ENCODE peak calls at places on chromosomes 16 and 17, in eight cellular contexts. One of them, this sample, is unnamed.
A peak's percentile ranks its signal among the peaks of the same experiment; 100 is the strongest.

GRCh38 chr16:12819126-12820117 is 15.7 kb upstream of the CPPED1 start:
- DNase-seq in cardiac fibroblast: peak; percentile 66
- DNase-seq in activated B cell treated with CpG ODN at 0.5 μM for 24 hours: peak; percentile 64
- DNase-seq in foreskin fibroblast: peak; percentile 33
- DNase-seq in heart left ventricle: peak; percentile 58
- DNase-seq in body of pancreas: peak; percentile 47
- DNase-seq in pancreas: peak; percentile 42
- DNase-seq in Peyer's patch: peak; percentile 81
- DNase-seq in this sample: no peak

GRCh38 chr17:17028059-17028877 is 14.0 kb upstream of the MPRIP start:
- DNase-seq in heart left ventricle: peak; percentile 57
- DNase-seq in foreskin fibroblast: no peak
- DNase-seq in cardiac fibroblast: peak; percentile 84
- DNase-seq in activated B cell treated with CpG ODN at 0.5 μM for 24 hours: no peak
- DNase-seq in pancreas: peak; percentile 80
- DNase-seq in Peyer's patch: peak; percentile 97
- DNase-seq in body of pancreas: peak; percentile 84
- DNase-seq in this sample: no peak

GRCh38 chr17:57138956-57139576 is 54.0 kb downstream of the AKAP1 start:
- DNase-seq in body of pancreas: no peak
- DNase-seq in cardiac fibroblast: no peak
- DNase-seq in heart left ventricle: no peak
- DNase-seq in Peyer's patch: no peak
- DNase-seq in foreskin fibroblast: peak; percentile 43
- DNase-seq in pancreas: no peak
- DNase-seq in activated B cell treated with CpG ODN at 0.5 μM for 24 hours: no peak
- DNase-seq in this sample: no peak

GRCh38 chr17:83143817-83144231 is 64.4 kb downstream of the METRNL start:
- DNase-seq in heart left ventricle: no peak
- DNase-seq in Peyer's patch: no peak
- DNase-seq in activated B cell treated with CpG ODN at 0.5 μM for 24 hours: no peak
- DNase-seq in foreskin fibroblast: no peak
- DNase-seq in pancreas: no peak
- DNase-seq in cardiac fibroblast: no peak
- DNase-seq in body of pancreas: no peak
- DNase-seq in this sample: no peak

GRCh38 chr17:76554131-76554530 is 14.3 kb downstream of the PRCD start:
- DNase-seq in pancreas: peak; percentile 63
- DNase-seq in heart left ventricle: no peak
- DNase-seq in body of pancreas: peak; percentile 75
- DNase-seq in cardiac fibroblast: no peak
- DNase-seq in activated B cell treated with CpG ODN at 0.5 μM for 24 hours: no peak
- DNase-seq in Peyer's patch: no peak
- DNase-seq in foreskin fibroblast: no peak
- DNase-seq in this sample: no peak

GRCh38 chr16:52861614-52862022 is 191.1 kb downstream of the CHD9NB start:
- DNase-seq in foreskin fibroblast: no peak
- DNase-seq in body of pancreas: peak; percentile 33
- DNase-seq in Peyer's patch: no peak
- DNase-seq in cardiac fibroblast: peak; percentile 2
- DNase-seq in pancreas: no peak
- DNase-seq in heart left ventricle: no peak
- DNase-seq in activated B cell treated with CpG ODN at 0.5 μM for 24 hours: no peak
- DNase-seq in this sample: no peak

GRCh38 chr17:61411114-61411943 is 11.7 kb downstream of the TBX2 start:
- DNase-seq in cardiac fibroblast: peak; percentile 51
- DNase-seq in foreskin fibroblast: peak; percentile 85
- DNase-seq in pancreas: peak; percentile 62
- DNase-seq in Peyer's patch: peak; percentile 66
- DNase-seq in heart left ventricle: peak; percentile 68
- DNase-seq in activated B cell treated with CpG ODN at 0.5 μM for 24 hours: no peak
- DNase-seq in body of pancreas: no peak
- DNase-seq in this sample: no peak

GRCh38 chr16:77290451-77291110 is 91.4 kb downstream of the SYCE1L start:
- DNase-seq in foreskin fibroblast: no peak
- DNase-seq in cardiac fibroblast: peak; percentile 43
- DNase-seq in pancreas: no peak
- DNase-seq in Peyer's patch: no peak
- DNase-seq in activated B cell treated with CpG ODN at 0.5 μM for 24 hours: no peak
- DNase-seq in body of pancreas: no peak
- DNase-seq in heart left ventricle: no peak
- DNase-seq in this sample: no peak

GRCh38 chr16:3431779-3432219 is 11.5 kb downstream of the ZNF597 start:
- DNase-seq in Peyer's patch: no peak
- DNase-seq in cardiac fibroblast: peak; percentile 36
- DNase-seq in activated B cell treated with CpG ODN at 0.5 μM for 24 hours: peak; percentile 22
- DNase-seq in pancreas: peak; percentile 57
- DNase-seq in heart left ventricle: peak; percentile 32
- DNase-seq in body of pancreas: peak; percentile 61
- DNase-seq in foreskin fibroblast: no peak
- DNase-seq in this sample: no peak

DNA sequence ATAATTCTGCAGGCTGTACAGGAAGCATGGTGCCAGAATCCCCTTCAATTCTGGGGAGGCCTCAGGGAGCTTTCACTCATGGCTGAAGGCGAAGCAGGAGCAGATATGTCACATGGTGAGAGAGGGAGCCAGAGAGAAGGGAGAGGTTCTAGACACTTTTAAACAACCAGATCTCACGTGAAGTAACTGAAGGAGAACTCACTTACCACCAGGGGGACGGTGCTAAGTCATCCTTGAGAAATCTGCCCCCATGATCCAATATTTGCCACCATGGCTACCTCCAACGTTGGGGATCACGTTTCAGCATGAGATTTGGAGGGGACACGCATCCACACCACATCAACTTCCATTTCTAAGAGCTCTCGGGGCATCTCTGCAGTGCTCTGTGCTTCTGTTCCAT is 37.4 kb upstream of the GNA13 start:
- DNase-seq in body of pancreas: no peak
- DNase-seq in foreskin fibroblast: no peak
- DNase-seq in cardiac fibroblast: no peak
- DNase-seq in heart left ventricle: no peak
- DNase-seq in pancreas: no peak
- DNase-seq in activated B cell treated with CpG ODN at 0.5 μM for 24 hours: no peak
- DNase-seq in Peyer's patch: no peak
- DNase-seq in this sample: no peak
- TF ChIP-seq CTCF in body of pancreas: no peak
- TF ChIP-seq CTCF in foreskin fibroblast: peak; percentile 9
- TF ChIP-seq CTCF in cardiac fibroblast: no peak
- TF ChIP-seq CTCF in heart left ventricle: no peak
- TF ChIP-seq CTCF in pancreas: no peak
- TF ChIP-seq CTCF in activated B cell treated with CpG ODN at 0.5 μM for 24 hours: no peak
- TF ChIP-seq CTCF in Peyer's patch: no peak
- TF ChIP-seq CTCF in this sample: no peak

GRCh38 chr16:56931769-56932587 is at the start of gene HERPUD1:
- DNase-seq in body of pancreas: peak; percentile 99
- DNase-seq in activated B cell treated with CpG ODN at 0.5 μM for 24 hours: peak; percentile 98
- DNase-seq in foreskin fibroblast: peak; percentile 99
- DNase-seq in pancreas: peak; percentile 99
- DNase-seq in heart left ventricle: peak; percentile 99
- DNase-seq in cardiac fibroblast: peak; percentile 99
- DNase-seq in Peyer's patch: peak; percentile 100
- DNase-seq in this sample: peak; percentile 98

GRCh38 chr16:56933828-56934598 is 2.1 kb downstream of the HERPUD1 start:
- DNase-seq in body of pancreas: no peak
- DNase-seq in foreskin fibroblast: no peak
- DNase-seq in activated B cell treated with CpG ODN at 0.5 μM for 24 hours: no peak
- DNase-seq in heart left ventricle: no peak
- DNase-seq in cardiac fibroblast: no peak
- DNase-seq in Peyer's patch: no peak
- DNase-seq in pancreas: no peak
- DNase-seq in this sample: no peak

GRCh38 chr16:56931253-56931768 is 631 bp upstream of the HERPUD1 start:
- DNase-seq in foreskin fibroblast: no peak
- DNase-seq in body of pancreas: peak; percentile 55
- DNase-seq in Peyer's patch: peak; percentile 72
- DNase-seq in pancreas: peak; percentile 49
- DNase-seq in activated B cell treated with CpG ODN at 0.5 μM for 24 hours: no peak
- DNase-seq in heart left ventricle: no peak
- DNase-seq in cardiac fibroblast: no peak
- DNase-seq in this sample: no peak

GRCh38 chr16:56933266-56933619 is 1.3 kb downstream of the HERPUD1 start:
- DNase-seq in foreskin fibroblast: no peak
- DNase-seq in Peyer's patch: no peak
- DNase-seq in heart left ventricle: no peak
- DNase-seq in cardiac fibroblast: no peak
- DNase-seq in body of pancreas: no peak
- DNase-seq in activated B cell treated with CpG ODN at 0.5 μM for 24 hours: no peak
- DNase-seq in pancreas: no peak
- DNase-seq in this sample: no peak

GRCh38 chr16:56932588-56933265 is 785 bp downstream of the HERPUD1 start:
- DNase-seq in cardiac fibroblast: peak; percentile 86
- DNase-seq in foreskin fibroblast: peak; percentile 63
- DNase-seq in body of pancreas: peak; percentile 92
- DNase-seq in pancreas: peak; percentile 79
- DNase-seq in activated B cell treated with CpG ODN at 0.5 μM for 24 hours: peak; percentile 40
- DNase-seq in heart left ventricle: peak; percentile 83
- DNase-seq in Peyer's patch: peak; percentile 88
- DNase-seq in this sample: no peak
- TF ChIP-seq CTCF in cardiac fibroblast: no peak
- TF ChIP-seq CTCF in foreskin fibroblast: no peak
- TF ChIP-seq CTCF in body of pancreas: no peak
- TF ChIP-seq CTCF in pancreas: no peak
- TF ChIP-seq CTCF in activated B cell treated with CpG ODN at 0.5 μM for 24 hours: no peak
- TF ChIP-seq CTCF in heart left ventricle: no peak
- TF ChIP-seq CTCF in Peyer's patch: no peak
- TF ChIP-seq CTCF in this sample: no peak

GRCh38 chr16:27311449-27311831 is 2.3 kb upstream of the IL4R start:
- DNase-seq in Peyer's patch: no peak
- DNase-seq in heart left ventricle: no peak
- DNase-seq in body of pancreas: no peak
- DNase-seq in pancreas: no peak
- DNase-seq in foreskin fibroblast: no peak
- DNase-seq in cardiac fibroblast: peak; percentile 34
- DNase-seq in activated B cell treated with CpG ODN at 0.5 μM for 24 hours: no peak
- DNase-seq in this sample: no peak

GRCh38 chr16:27311897-27312303 is 1.9 kb upstream of the IL4R start:
- DNase-seq in foreskin fibroblast: no peak
- DNase-seq in pancreas: no peak
- DNase-seq in activated B cell treated with CpG ODN at 0.5 μM for 24 hours: no peak
- DNase-seq in heart left ventricle: no peak
- DNase-seq in Peyer's patch: no peak
- DNase-seq in cardiac fibroblast: no peak
- DNase-seq in body of pancreas: no peak
- DNase-seq in this sample: no peak

GRCh38 chr16:27305839-27306442 is 7.8 kb upstream of the IL4R start:
- DNase-seq in pancreas: no peak
- DNase-seq in body of pancreas: no peak
- DNase-seq in heart left ventricle: no peak
- DNase-seq in Peyer's patch: no peak
- DNase-seq in foreskin fibroblast: no peak
- DNase-seq in cardiac fibroblast: no peak
- DNase-seq in activated B cell treated with CpG ODN at 0.5 μM for 24 hours: no peak
- DNase-seq in this sample: no peak

GRCh38 chr16:27310576-27311448 is 3.0 kb upstream of the IL4R start:
- DNase-seq in cardiac fibroblast: peak; percentile 80
- DNase-seq in body of pancreas: no peak
- DNase-seq in Peyer's patch: no peak
- DNase-seq in foreskin fibroblast: no peak
- DNase-seq in pancreas: no peak
- DNase-seq in activated B cell treated with CpG ODN at 0.5 μM for 24 hours: no peak
- DNase-seq in heart left ventricle: no peak
- DNase-seq in this sample: no peak

GRCh38 chr16:27308792-27309191 is 5.0 kb upstream of the IL4R start:
- DNase-seq in foreskin fibroblast: no peak
- DNase-seq in body of pancreas: no peak
- DNase-seq in activated B cell treated with CpG ODN at 0.5 μM for 24 hours: no peak
- DNase-seq in Peyer's patch: no peak
- DNase-seq in heart left ventricle: no peak
- DNase-seq in cardiac fibroblast: no peak
- DNase-seq in pancreas: no peak
- DNase-seq in this sample: no peak
- TF ChIP-seq CTCF in foreskin fibroblast: no peak
- TF ChIP-seq CTCF in body of pancreas: no peak
- TF ChIP-seq CTCF in activated B cell treated with CpG ODN at 0.5 μM for 24 hours: no peak
- TF ChIP-seq CTCF in Peyer's patch: no peak
- TF ChIP-seq CTCF in heart left ventricle: no peak
- TF ChIP-seq CTCF in cardiac fibroblast: no peak
- TF ChIP-seq CTCF in pancreas: no peak
- TF ChIP-seq CTCF in this sample: no peak

GRCh38 chr16:2341456-2342447 is 1.2 kb upstream of the ABCA3 start:
- DNase-seq in foreskin fibroblast: no peak
- DNase-seq in pancreas: peak; percentile 69
- DNase-seq in body of pancreas: peak; percentile 11
- DNase-seq in heart left ventricle: no peak
- DNase-seq in activated B cell treated with CpG ODN at 0.5 μM for 24 hours: peak; percentile 25
- DNase-seq in cardiac fibroblast: no peak
- DNase-seq in Peyer's patch: no peak
- DNase-seq in this sample: no peak

GRCh38 chr16:2337431-2338296 is 2.9 kb downstream of the ABCA3 start:
- DNase-seq in pancreas: no peak
- DNase-seq in foreskin fibroblast: no peak
- DNase-seq in body of pancreas: peak; percentile 27
- DNase-seq in heart left ventricle: no peak
- DNase-seq in cardiac fibroblast: no peak
- DNase-seq in activated B cell treated with CpG ODN at 0.5 μM for 24 hours: no peak
- DNase-seq in Peyer's patch: no peak
- DNase-seq in this sample: no peak

GRCh38 chr16:2343211-2343610 is 2.7 kb upstream of the ABCA3 start:
- DNase-seq in body of pancreas: no peak
- DNase-seq in heart left ventricle: no peak
- DNase-seq in Peyer's patch: no peak
- DNase-seq in activated B cell treated with CpG ODN at 0.5 μM for 24 hours: no peak
- DNase-seq in cardiac fibroblast: no peak
- DNase-seq in foreskin fibroblast: no peak
- DNase-seq in pancreas: no peak
- DNase-seq in this sample: no peak

GRCh38 chr16:2340564-2341455 is at the start of gene ABCA3:
- DNase-seq in Peyer's patch: peak; percentile 97
- DNase-seq in heart left ventricle: peak; percentile 94
- DNase-seq in pancreas: peak; percentile 96
- DNase-seq in foreskin fibroblast: peak; percentile 79
- DNase-seq in cardiac fibroblast: peak; percentile 92
- DNase-seq in body of pancreas: peak; percentile 92
- DNase-seq in activated B cell treated with CpG ODN at 0.5 μM for 24 hours: peak; percentile 99
- DNase-seq in this sample: no peak

DNA sequence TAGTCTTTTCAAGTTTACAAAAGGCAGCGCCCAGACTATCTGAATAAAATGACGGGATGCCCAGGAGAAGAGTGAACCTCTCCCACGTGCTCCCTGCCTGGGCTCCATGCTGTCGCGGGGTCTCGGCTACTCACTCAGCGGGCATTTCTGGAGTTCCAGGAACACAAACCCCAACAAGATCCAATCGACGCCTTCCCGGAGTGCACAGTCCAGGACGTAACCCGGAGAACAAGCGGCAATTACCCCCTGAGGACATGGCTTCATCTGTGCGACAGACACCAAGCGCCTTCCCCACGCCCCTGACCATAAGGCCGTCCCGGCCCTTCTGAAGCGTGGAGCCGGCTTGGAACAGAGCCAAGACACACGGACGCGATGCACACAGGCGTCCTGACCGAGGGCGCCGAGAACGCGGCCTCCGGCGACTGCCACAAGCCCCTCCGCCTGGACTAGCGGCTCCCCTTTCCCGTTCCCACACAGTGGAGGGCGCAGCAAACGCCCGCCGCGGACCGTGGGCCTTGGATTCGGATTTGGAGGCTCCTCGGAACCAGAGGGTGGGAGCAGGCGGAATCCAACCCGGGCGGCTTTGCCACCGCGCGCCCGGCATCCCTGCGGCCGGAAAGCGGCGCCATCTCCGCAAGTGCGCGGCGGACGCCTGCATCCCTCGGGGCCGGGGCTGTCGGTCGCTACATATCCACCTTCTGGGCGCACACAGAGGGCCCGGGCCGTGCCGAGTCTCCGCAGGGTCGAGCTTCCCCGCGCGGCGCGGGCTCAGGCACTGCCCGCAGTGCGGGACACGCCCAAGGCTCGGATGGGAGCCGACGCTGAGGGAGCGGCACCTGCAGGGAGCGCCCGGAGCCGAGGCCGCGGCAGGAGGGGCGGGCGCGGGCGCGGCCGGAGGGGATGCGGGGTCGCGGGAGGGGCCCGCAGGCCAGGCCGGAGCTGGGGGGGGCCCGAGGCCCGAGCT is 725 bp downstream of the ABCA3 start:
- DNase-seq in foreskin fibroblast: no peak
- DNase-seq in pancreas: peak; percentile 78
- DNase-seq in Peyer's patch: peak; percentile 73
- DNase-seq in body of pancreas: peak; percentile 57
- DNase-seq in activated B cell treated with CpG ODN at 0.5 μM for 24 hours: peak; percentile 55
- DNase-seq in heart left ventricle: peak; percentile 45
- DNase-seq in cardiac fibroblast: peak; percentile 4
- DNase-seq in this sample: no peak
- TF ChIP-seq CTCF in foreskin fibroblast: peak; percentile 9
- TF ChIP-seq CTCF in pancreas: no peak
- TF ChIP-seq CTCF in Peyer's patch: no peak
- TF ChIP-seq CTCF in body of pancreas: no peak
- TF ChIP-seq CTCF in activated B cell treated with CpG ODN at 0.5 μM for 24 hours: no peak
- TF ChIP-seq CTCF in heart left ventricle: no peak
- TF ChIP-seq CTCF in cardiac fibroblast: no peak
- TF ChIP-seq CTCF in this sample: no peak

This sample was measured in vagina.